ENCODE peak calls at places on chromosomes 3 and 15, in five cellular contexts. D, K, N, T and M are unnamed samples.

GRCh38 chr15:97091093-97091492 is 760.6 kb downstream of the NR2F2 start:
- DNase-seq in D (no peak), K (no peak), N (no peak), T (no peak), M (no peak)

GRCh38 chr15:70264014-70264492 is 166.3 kb upstream of the TLE3 start:
- DNase-seq in N (no peak), K (no peak), D (no peak), T (no peak), M (no peak)

GRCh38 chr3:113275876-113276580 is 64.7 kb downstream of the BOC start:
- DNase-seq in T (no peak), K (no peak), N (no peak), D (peak; percentile 53), M (peak; percentile 81)

GRCh38 chr15:55741592-55742497 is 1.1 kb downstream of the PRTG start:
- DNase-seq in N (no peak), K (no peak), T (peak; percentile 64), D (peak; percentile 2), M (no peak)

GRCh38 chr15:60804986-60805949 is 326.3 kb upstream of the ICE2 start:
- DNase-seq in K (no peak), D (peak; percentile 79), T (no peak), N (no peak), M (peak; percentile 61)

GRCh38 chr3:195859061-195859845 is 47.5 kb upstream of the MUC4 start:
- DNase-seq in T (peak; percentile 75), N (no peak), D (peak; percentile 59), K (peak; percentile 54), M (peak; percentile 21)

GRCh38 chr15:93302080-93302765 is 213.2 kb upstream of the RGMA start:
- DNase-seq in T (no peak), K (no peak), D (no peak), N (no peak), M (no peak)

GRCh38 chr3:182692021-182692420 is 101.3 kb upstream of the ATP11B start:
- DNase-seq in N (no peak), T (no peak), D (no peak), K (no peak), M (no peak)

GRCh38 chr15:78389356-78389755 is 48.7 kb upstream of the IREB2 start:
- DNase-seq in N (no peak), T (peak; percentile 45), D (no peak), K (no peak), M (no peak)

GRCh38 chr15:68788265-68788624 is 32.5 kb downstream of the ANP32A start:
- DNase-seq in T (no peak), K (no peak), D (no peak), N (no peak), M (no peak)

GRCh38 chr3:78737988-78738387 is 1029.8 kb downstream of the ROBO1 start:
- DNase-seq in D (no peak), N (no peak), T (no peak), K (no peak), M (no peak)

GRCh38 chr3:128906031-128906803 is 26.8 kb downstream of the ACAD9 start:
- DNase-seq in T (no peak), K (no peak), N (no peak), D (no peak), M (no peak)

GRCh38 chr15:38134252-38134651 is 118.4 kb upstream of the SPRED1 start:
- DNase-seq in N (no peak), D (no peak), K (no peak), T (peak; percentile 10), M (no peak)

GRCh38 chr3:13833506-13834257 is 46.2 kb downstream of the WNT7A start:
- DNase-seq in N (no peak), D (no peak), K (no peak), T (no peak), M (no peak)

GRCh38 chr3:11764931-11765363 is 81.7 kb downstream of the TAMM41 start:
- DNase-seq in D (peak; percentile 65), T (no peak), K (no peak), N (no peak), M (no peak)

GRCh38 chr15:25437751-25438600 is 848 bp downstream of the UBE3A start:
- DNase-seq in N (peak; percentile 79), K (peak; percentile 18), D (peak; percentile 12), T (peak; percentile 88), M (peak; percentile 79)

GRCh38 chr3:61824553-61825135 is 263.3 kb downstream of the PTPRG start:
- DNase-seq in D (no peak), K (no peak), T (no peak), N (no peak), M (no peak)

GRCh38 chr15:90078965-90079364 is 23.3 kb downstream of the IDH2 start:
- DNase-seq in N (no peak), T (no peak), D (no peak), K (no peak), M (no peak)

GRCh38 chr3:34419801-34420200 is 621.4 kb downstream of the PDCD6IP start:
- DNase-seq in D (peak; percentile 1), T (peak; percentile 32), N (no peak), K (no peak), M (no peak)

GRCh38 chr15:99424978-99425665 is 140.7 kb upstream of the MEF2A start:
- DNase-seq in N (peak; percentile 78), K (peak; percentile 19), D (peak; percentile 71), T (peak; percentile 65), M (peak; percentile 88)

GRCh38 chr3:134326126-134326525 is 48.1 kb downstream of the AMOTL2 start:
- DNase-seq in K (no peak), N (no peak), T (no peak), D (no peak), M (no peak)

GRCh38 chr3:93867425-93867824 is 106.3 kb downstream of the PROS1 start:
- DNase-seq in T (no peak), D (no peak), N (no peak), K (no peak), M (no peak)

GRCh38 chr15:88419830-88420229 is 47.4 kb downstream of the MRPL46 start:
- DNase-seq in N (no peak), K (no peak), D (no peak), T (no peak), M (no peak)

GRCh38 chr3:117035785-117036184 is 326.2 kb downstream of the TUSC7 start:
- DNase-seq in N (no peak), K (no peak), T (peak; percentile 20), D (no peak), M (no peak)

GRCh38 chr3:54951405-54951804 is 23.5 kb upstream of the LRTM1 start:
- DNase-seq in N (peak; percentile 87), K (no peak), D (peak; percentile 85), T (peak; percentile 86), M (peak; percentile 14)

GRCh38 chr3:128180446-128180845 is 27.2 kb downstream of the EEFSEC start:
- DNase-seq in D (no peak), N (no peak), T (no peak), K (no peak), M (no peak)

GRCh38 chr3:44117239-44117638 is 124.4 kb upstream of the TOPAZ1 start:
- DNase-seq in T (no peak), D (no peak), K (no peak), N (no peak), M (no peak)

GRCh38 chr15:29344474-29344873 is 74.9 kb upstream of the NSMCE3 start:
- DNase-seq in K (no peak), D (no peak), T (no peak), N (no peak), M (no peak)

GRCh38 chr15:29352402-29352801 is 82.8 kb upstream of the NSMCE3 start:
- DNase-seq in T (no peak), N (no peak), D (no peak), K (no peak), M (no peak)

GRCh38 chr15:29345549-29346525 is 76.2 kb upstream of the NSMCE3 start:
- DNase-seq in T (no peak), D (no peak), N (no peak), K (no peak), M (no peak)

GRCh38 chr15:29346998-29347397 is 77.4 kb upstream of the NSMCE3 start:
- DNase-seq in D (no peak), T (no peak), N (no peak), K (no peak), M (no peak)

GRCh38 chr15:29348308-29348914 is 78.8 kb upstream of the NSMCE3 start:
- DNase-seq in K (no peak), N (no peak), T (peak; percentile 66), D (no peak), M (no peak)
- H3K27ac ChIP-seq in K (no peak overlapping the region), N (no peak overlapping the region), T (peak overlapping the region; percentile 45), D (no peak overlapping the region), M (no peak overlapping the region)

GRCh38 chr3:165170236-165170635 is 25.9 kb downstream of the SLITRK3 start:
- DNase-seq in K (no peak), D (no peak), N (no peak), T (no peak), M (no peak)

DNA sequence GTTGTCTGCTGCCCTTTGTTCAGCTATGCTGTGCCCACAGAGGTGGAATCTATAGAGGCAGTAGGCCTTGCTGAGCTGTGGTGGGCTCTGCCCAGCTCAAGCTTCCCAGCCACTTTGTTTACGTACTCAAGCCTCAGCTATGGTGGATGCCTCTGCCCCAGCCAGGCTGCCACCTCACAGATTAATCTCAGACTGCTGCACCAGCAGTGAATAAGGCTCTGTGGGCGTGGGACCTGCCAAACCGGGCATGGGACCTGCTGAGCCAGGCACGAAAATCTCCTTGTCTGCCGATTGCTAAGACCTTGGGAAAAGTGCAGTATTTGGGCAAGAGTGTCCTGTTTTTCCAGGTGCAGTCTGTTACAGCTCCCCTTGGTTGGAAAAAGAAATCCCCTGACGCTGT is 26.8 kb downstream of the SLITRK3 start:
- DNase-seq in N (no peak), D (no peak), T (no peak), K (no peak), M (no peak)
- H3K27ac ChIP-seq in N (no peak overlapping the region), D (no peak overlapping the region), T (no peak overlapping the region), K (no peak overlapping the region), M (no peak overlapping the region)

GRCh38 chr15:51799908-51800252 is 29.6 kb upstream of the TMOD3 start:
- DNase-seq in N (no peak), T (no peak), D (no peak), K (no peak), M (no peak)

GRCh38 chr15:51799174-51799907 is 30.1 kb upstream of the TMOD3 start:
- DNase-seq in K (no peak), T (no peak), D (no peak), N (no peak), M (no peak)

GRCh38 chr15:51798281-51798680 is 31.2 kb upstream of the TMOD3 start:
- DNase-seq in N (no peak), K (no peak), D (no peak), T (no peak), M (no peak)

GRCh38 chr15:51793521-51793920 is 35.9 kb upstream of the TMOD3 start:
- DNase-seq in D (no peak), K (no peak), T (no peak), N (peak; percentile 62), M (no peak)

GRCh38 chr15:51796777-51797474 is 32.5 kb upstream of the TMOD3 start:
- DNase-seq in D (peak; percentile 6), K (no peak), N (no peak), T (peak; percentile 26), M (no peak)
- H3K27ac ChIP-seq in D (no peak overlapping the region), K (no peak overlapping the region), N (no peak overlapping the region), T (no peak overlapping the region), M (no peak overlapping the region)

GRCh38 chr3:64441861-64442260 is 216.6 kb upstream of the PRICKLE2 start:
- DNase-seq in K (no peak), D (no peak), N (no peak), T (peak; percentile 26), M (no peak)
- H3K27ac ChIP-seq in K (no peak overlapping the region), D (no peak overlapping the region), N (no peak overlapping the region), T (no peak overlapping the region), M (no peak overlapping the region)